ENCODE peak calls at places on chromosomes 3 and 15, in nine cellular contexts. F is adrenal gland, G is prostate gland, M is HCT116, E is HFF-Myc, L is esophagus squamous epithelium, S is dorsolateral prefrontal cortex, Q is fibroblast of pulmonary artery, H is fibroblast of mammary gland. A is an unnamed sample.

GRCh38 chr3:161420746-161421145 is 49.4 kb upstream of the SPTSSB start:
- DNase-seq in F (no peak), G (peak), M (no peak), E (no peak), L (no peak), S (no peak), Q (no peak), H (no peak), A (no peak)

GRCh38 chr3:36941658-36942057 is 3.2 kb downstream of the TRANK1 start:
- DNase-seq in F (peak), G (no peak), M (no peak), E (no peak), L (no peak), S (no peak), Q (no peak), H (peak), A (no peak)

GRCh38 chr15:72554471-72555425 is 80.6 kb downstream of the ARIH1 start:
- DNase-seq in F (peak), G (no peak), M (no peak), E (no peak), L (no peak), S (no peak), Q (peak), H (peak), A (no peak)

GRCh38 chr3:3699816-3700633 is 99.2 kb upstream of the LRRN1 start:
- DNase-seq in F (no peak), G (no peak), M (no peak), E (no peak), L (no peak), S (no peak), Q (no peak), H (no peak), A (no peak)

GRCh38 chr15:75056036-75056435 is 32.6 kb downstream of the PPCDC start:
- DNase-seq in F (no peak), G (no peak), M (no peak), E (no peak), L (no peak), S (no peak), Q (no peak), H (no peak), A (no peak)

GRCh38 chr15:49423021-49423420 is at the start of gene FGF7:
- DNase-seq in F (no peak), G (no peak), M (no peak), E (no peak), L (no peak), S (no peak), Q (peak), H (peak), A (no peak)

GRCh38 chr15:66489179-66489791 is 8.3 kb downstream of the SNAPC5 start:
- DNase-seq in F (no peak), G (no peak), M (no peak), E (no peak), L (no peak), S (no peak), Q (no peak), H (no peak), A (no peak)

GRCh38 chr3:13452490-13453335 is 27.4 kb upstream of the HDAC11 start:
- DNase-seq in F (peak), G (peak), M (peak), E (no peak), L (no peak), S (no peak), Q (peak), H (peak), A (no peak)

GRCh38 chr3:143127801-143128200 is 8.2 kb downstream of the CHST2 start:
- DNase-seq in F (no peak), G (no peak), M (no peak), E (no peak), L (no peak), S (no peak), Q (no peak), H (no peak), A (no peak)

GRCh38 chr3:58529516-58530353 is 7.3 kb downstream of the ACOX2 start:
- DNase-seq in F (no peak), G (no peak), M (peak), E (no peak), L (no peak), S (no peak), Q (peak), H (peak), A (no peak)
- TF ChIP-seq CTCF in F (no peak), G (no peak), M (peak), E (peak), L (no peak), S (no peak), Q (peak), H (peak), A (peak)

GRCh38 chr3:105365536-105366301 is 990 bp upstream of the ALCAM start:
- DNase-seq in F (peak), G (no peak), M (no peak), E (no peak), L (no peak), S (no peak), Q (peak), H (peak), A (no peak)

GRCh38 chr3:105367063-105367405 is 325 bp downstream of the ALCAM start:
- DNase-seq in F (peak), G (peak), M (no peak), E (no peak), L (no peak), S (no peak), Q (no peak), H (no peak), A (peak)

GRCh38 chr3:105368575-105369500 is 2.1 kb downstream of the ALCAM start:
- DNase-seq in F (peak), G (peak), M (peak), E (no peak), L (peak), S (peak), Q (peak), H (peak), A (peak)

GRCh38 chr3:105366302-105367062 is at the start of gene ALCAM:
- DNase-seq in F (peak), G (peak), M (peak), E (peak), L (peak), S (peak), Q (peak), H (peak), A (peak)

GRCh38 chr3:105367406-105368213 is 901 bp downstream of the ALCAM start:
- DNase-seq in F (peak), G (peak), M (no peak), E (no peak), L (peak), S (peak), Q (peak), H (peak), A (peak)
- TF ChIP-seq CTCF in F (no peak), G (peak), M (no peak), E (no peak), L (no peak), S (peak), Q (peak), H (no peak), A (no peak)

DNA sequence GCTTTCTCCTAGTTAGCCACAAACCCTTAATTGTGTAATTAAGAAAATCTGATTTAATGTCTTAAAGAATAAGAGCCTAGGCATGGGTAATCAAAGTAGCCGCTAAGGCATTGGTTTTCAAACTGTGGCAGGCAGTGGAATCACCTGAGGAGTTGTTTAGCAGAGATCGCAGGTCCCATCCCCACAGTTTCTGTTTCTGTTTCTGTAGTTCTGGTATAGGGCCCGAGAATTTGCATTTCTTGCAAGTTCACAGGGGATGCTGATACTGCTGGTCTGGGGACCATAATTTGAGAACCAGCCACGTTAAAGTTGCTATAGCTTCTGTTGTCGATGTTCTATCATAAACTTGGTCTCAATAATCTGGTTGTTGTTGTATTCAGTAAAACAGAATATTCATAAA is 204.3 kb downstream of the ALCAM start:
- DNase-seq in F (no peak), G (no peak), M (no peak), E (no peak), L (no peak), S (no peak), Q (no peak), H (no peak), A (no peak)
- TF ChIP-seq CTCF in F (no peak), G (no peak), M (no peak), E (no peak), L (no peak), S (no peak), Q (no peak), H (no peak), A (no peak)

GRCh38 chr3:144687862-144688261 is 716.2 kb downstream of the DIPK2A start:
- DNase-seq in F (no peak), G (no peak), M (no peak), E (no peak), L (no peak), S (no peak), Q (peak), H (peak), A (no peak)
- TF ChIP-seq CTCF in F (no peak), G (no peak), M (no peak), E (peak), L (no peak), S (no peak), Q (no peak), H (peak), A (no peak)